ENCODE peak calls at places on chromosomes 5 and 9, in four cellular contexts. One of them, this sample, is unnamed. For H3K4me1, the result is how much of the 10 kb centered on the place peaks cover.

GRCh38 chr9:106376689-106377088 is 486.3 kb upstream of the ZNF462 start:
- DNase-seq in Peyer's patch: no peak
- DNase-seq in neuronal stem cell: no peak
- DNase-seq in prostate gland: no peak
- DNase-seq in this sample: no peak

GRCh38 chr9:136416427-136416826 is 6.0 kb downstream of the PMPCA start:
- DNase-seq in neuronal stem cell: no peak
- DNase-seq in Peyer's patch: no peak
- DNase-seq in prostate gland: no peak
- DNase-seq in this sample: no peak

GRCh38 chr5:142486581-142486980 is 161.8 kb upstream of the SPRY4 start:
- DNase-seq in neuronal stem cell: no peak
- DNase-seq in prostate gland: no peak
- DNase-seq in Peyer's patch: no peak
- DNase-seq in this sample: no peak

GRCh38 chr5:111748304-111748763 is 8.7 kb downstream of the NREP start:
- DNase-seq in neuronal stem cell: no peak
- DNase-seq in prostate gland: no peak
- DNase-seq in Peyer's patch: no peak
- DNase-seq in this sample: no peak

GRCh38 chr9:38036359-38037084 is 32.5 kb downstream of the SHB start:
- DNase-seq in neuronal stem cell: no peak
- DNase-seq in prostate gland: peak
- DNase-seq in Peyer's patch: no peak
- DNase-seq in this sample: no peak

GRCh38 chr9:82805027-82805426 is 257.9 kb downstream of the RASEF start:
- DNase-seq in neuronal stem cell: no peak
- DNase-seq in prostate gland: no peak
- DNase-seq in Peyer's patch: no peak
- DNase-seq in this sample: no peak

GRCh38 chr9:106771618-106772017 is 91.3 kb upstream of the ZNF462 start:
- DNase-seq in prostate gland: peak
- DNase-seq in Peyer's patch: no peak
- DNase-seq in neuronal stem cell: no peak
- DNase-seq in this sample: no peak

GRCh38 chr9:22010881-22011625 is 1.9 kb upstream of the CDKN2B start:
- DNase-seq in Peyer's patch: no peak
- DNase-seq in neuronal stem cell: no peak
- DNase-seq in prostate gland: no peak
- DNase-seq in this sample: no peak

GRCh38 chr5:20601678-20602100 is 613.7 kb upstream of the CDH18 start:
- DNase-seq in prostate gland: no peak
- DNase-seq in neuronal stem cell: no peak
- DNase-seq in Peyer's patch: no peak
- DNase-seq in this sample: no peak

GRCh38 chr5:135075621-135076585 is 41.9 kb upstream of the PITX1 start:
- DNase-seq in prostate gland: peak
- DNase-seq in Peyer's patch: peak
- DNase-seq in neuronal stem cell: no peak
- DNase-seq in this sample: no peak

GRCh38 chr9:114287001-114287762 is 35.7 kb upstream of the ORM1 start:
- DNase-seq in prostate gland: no peak
- DNase-seq in neuronal stem cell: no peak
- DNase-seq in Peyer's patch: peak
- DNase-seq in this sample: no peak

GRCh38 chr5:59506285-59506877 is 387.1 kb downstream of the PDE4D start:
- DNase-seq in prostate gland: no peak
- DNase-seq in neuronal stem cell: no peak
- DNase-seq in Peyer's patch: no peak
- DNase-seq in this sample: no peak

GRCh38 chr5:93596676-93597441 is 13.8 kb downstream of the NR2F1 start:
- DNase-seq in Peyer's patch: peak
- DNase-seq in prostate gland: no peak
- DNase-seq in neuronal stem cell: no peak
- DNase-seq in this sample: no peak

GRCh38 chr5:174945853-174946252 is 221.5 kb downstream of the MSX2 start:
- DNase-seq in prostate gland: no peak
- DNase-seq in neuronal stem cell: no peak
- DNase-seq in Peyer's patch: no peak
- DNase-seq in this sample: no peak

GRCh38 chr5:170070556-170071412 is 34.9 kb upstream of the FOXI1 start:
- DNase-seq in Peyer's patch: no peak
- DNase-seq in neuronal stem cell: peak
- DNase-seq in prostate gland: no peak
- DNase-seq in this sample: no peak

GRCh38 chr9:385818-386398 is 171.2 kb downstream of the DOCK8 start:
- DNase-seq in Peyer's patch: no peak
- DNase-seq in neuronal stem cell: peak
- DNase-seq in prostate gland: peak
- DNase-seq in this sample: peak

GRCh38 chr9:100268271-100268670 is 84.5 kb downstream of the TEX10 start:
- DNase-seq in prostate gland: no peak
- DNase-seq in Peyer's patch: no peak
- DNase-seq in neuronal stem cell: no peak
- DNase-seq in this sample: no peak

GRCh38 chr9:76608562-76609254 is 149.7 kb downstream of the GCNT1 start:
- DNase-seq in prostate gland: no peak
- DNase-seq in Peyer's patch: no peak
- DNase-seq in neuronal stem cell: no peak
- DNase-seq in this sample: no peak

GRCh38 chr5:178589180-178590140 is 733 bp downstream of the COL23A1 start:
- DNase-seq in Peyer's patch: no peak
- DNase-seq in neuronal stem cell: peak
- DNase-seq in prostate gland: no peak
- DNase-seq in this sample: no peak

GRCh38 chr5:67301285-67301904 is 104.8 kb upstream of the CD180 start:
- DNase-seq in prostate gland: no peak
- DNase-seq in neuronal stem cell: no peak
- DNase-seq in Peyer's patch: no peak
- DNase-seq in this sample: no peak

GRCh38 chr5:95936812-95937397 is 24.7 kb downstream of the ELL2 start:
- DNase-seq in prostate gland: no peak
- DNase-seq in Peyer's patch: no peak
- DNase-seq in neuronal stem cell: no peak
- DNase-seq in this sample: no peak

GRCh38 chr5:37712750-37713149 is 127.1 kb downstream of the GDNF start:
- DNase-seq in neuronal stem cell: no peak
- DNase-seq in Peyer's patch: no peak
- DNase-seq in prostate gland: no peak
- DNase-seq in this sample: no peak

GRCh38 chr9:87336407-87336806 is 161.3 kb upstream of the DAPK1 start:
- DNase-seq in Peyer's patch: no peak
- DNase-seq in neuronal stem cell: no peak
- DNase-seq in prostate gland: no peak
- DNase-seq in this sample: no peak

GRCh38 chr5:52786937-52787599 is 648 bp upstream of the ITGA1 start:
- DNase-seq in Peyer's patch: no peak
- DNase-seq in prostate gland: peak
- DNase-seq in neuronal stem cell: no peak
- DNase-seq in this sample: peak

GRCh38 chr9:133788819-133789733 is 50.9 kb upstream of the SARDH start:
- DNase-seq in Peyer's patch: peak
- DNase-seq in prostate gland: peak
- DNase-seq in neuronal stem cell: no peak
- DNase-seq in this sample: no peak

GRCh38 chr9:134839441-134840125 is 41.0 kb upstream of the FCN2 start:
- DNase-seq in neuronal stem cell: no peak
- DNase-seq in prostate gland: no peak
- DNase-seq in Peyer's patch: no peak
- DNase-seq in this sample: no peak

GRCh38 chr9:2497666-2498400 is 123.8 kb upstream of the VLDLR start:
- DNase-seq in Peyer's patch: no peak
- DNase-seq in neuronal stem cell: no peak
- DNase-seq in prostate gland: no peak
- DNase-seq in this sample: no peak

GRCh38 chr5:170132642-170133448 is 27.1 kb downstream of the FOXI1 start:
- DNase-seq in neuronal stem cell: peak
- DNase-seq in prostate gland: no peak
- DNase-seq in Peyer's patch: no peak
- DNase-seq in this sample: no peak

GRCh38 chr9:18330736-18331335 is 143.1 kb upstream of the ADAMTSL1 start:
- DNase-seq in neuronal stem cell: peak
- DNase-seq in Peyer's patch: no peak
- DNase-seq in prostate gland: no peak
- DNase-seq in this sample: no peak

GRCh38 chr9:37923121-37923795 is 19.3 kb upstream of the SLC25A51 start:
- DNase-seq in Peyer's patch: peak
- DNase-seq in prostate gland: no peak
- DNase-seq in neuronal stem cell: no peak
- DNase-seq in this sample: no peak

GRCh38 chr5:143131983-143132382 is 271.5 kb downstream of the NR3C1 start:
- DNase-seq in prostate gland: no peak
- DNase-seq in neuronal stem cell: no peak
- DNase-seq in Peyer's patch: no peak
- DNase-seq in this sample: no peak

GRCh38 chr5:146447734-146448380 is 724 bp downstream of the TCERG1 start:
- DNase-seq in neuronal stem cell: no peak
- DNase-seq in Peyer's patch: no peak
- DNase-seq in prostate gland: no peak
- DNase-seq in this sample: peak

GRCh38 chr5:168727547-168728120 is 148.5 kb upstream of the PANK3 start:
- DNase-seq in Peyer's patch: no peak
- DNase-seq in prostate gland: no peak
- DNase-seq in neuronal stem cell: no peak
- DNase-seq in this sample: no peak

GRCh38 chr5:178057839-178058238 is 55.5 kb upstream of the N4BP3 start:
- DNase-seq in prostate gland: no peak
- DNase-seq in Peyer's patch: no peak
- DNase-seq in neuronal stem cell: no peak
- DNase-seq in this sample: no peak

GRCh38 chr5:102911973-102912372 is 156.9 kb downstream of the PAM start:
- DNase-seq in Peyer's patch: no peak
- DNase-seq in prostate gland: no peak
- DNase-seq in neuronal stem cell: no peak
- DNase-seq in this sample: no peak

GRCh38 chr5:178778919-178779318 is 48.5 kb upstream of the ZNF354A start:
- DNase-seq in Peyer's patch: no peak
- DNase-seq in neuronal stem cell: no peak
- DNase-seq in prostate gland: no peak
- DNase-seq in this sample: no peak

GRCh38 chr5:40436535-40437237 is 243.0 kb upstream of the PTGER4 start:
- DNase-seq in neuronal stem cell: no peak
- DNase-seq in Peyer's patch: no peak
- DNase-seq in prostate gland: no peak
- DNase-seq in this sample: peak

GRCh38 chr9:123251741-123252140 is 16.6 kb downstream of the STRBP start:
- DNase-seq in prostate gland: no peak
- DNase-seq in neuronal stem cell: no peak
- DNase-seq in Peyer's patch: no peak
- DNase-seq in this sample: no peak

GRCh38 chr5:176737001-176737745 is 73.2 kb upstream of the UNC5A start:
- DNase-seq in neuronal stem cell: no peak
- DNase-seq in Peyer's patch: peak
- DNase-seq in prostate gland: no peak
- DNase-seq in this sample: no peak

GRCh38 chr5:159912033-159912800 is 4.1 kb upstream of the ADRA1B start:
- DNase-seq in Peyer's patch: no peak
- DNase-seq in neuronal stem cell: no peak
- DNase-seq in prostate gland: no peak
- DNase-seq in this sample: no peak
- H3K27ac ChIP-seq in Peyer's patch: no peak
- H3K27ac ChIP-seq in neuronal stem cell: no peak
- H3K27ac ChIP-seq in prostate gland: no peak
- H3K27ac ChIP-seq in this sample: no peak

DNA sequence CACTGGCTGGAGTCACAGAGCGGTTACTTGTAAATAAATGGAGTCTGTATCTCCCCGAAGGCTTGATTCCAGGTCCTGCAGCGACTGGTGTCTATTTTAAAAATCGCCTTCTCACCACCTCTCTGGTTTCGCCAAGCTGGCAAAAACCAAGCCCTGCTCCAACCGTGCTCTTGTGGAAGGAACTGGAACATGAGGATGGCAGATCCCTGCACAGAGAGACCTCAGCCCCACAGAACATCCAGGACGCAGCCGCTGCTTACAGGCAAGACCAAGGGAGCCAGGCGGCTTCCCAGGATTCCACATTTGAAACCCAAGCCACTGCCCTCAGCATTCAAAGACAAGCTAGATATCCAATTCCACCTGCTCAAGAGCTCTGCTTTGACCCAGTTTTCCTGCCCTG is 15.0 kb downstream of the SEMA4D start:
- DNase-seq in prostate gland: no peak
- DNase-seq in Peyer's patch: no peak
- DNase-seq in neuronal stem cell: no peak
- DNase-seq in this sample: no peak
- H3K4me1 ChIP-seq in prostate gland: under half
- H3K4me1 ChIP-seq in Peyer's patch: under half
- H3K4me1 ChIP-seq in neuronal stem cell: under half
- H3K4me1 ChIP-seq in this sample: half or more

DNA sequence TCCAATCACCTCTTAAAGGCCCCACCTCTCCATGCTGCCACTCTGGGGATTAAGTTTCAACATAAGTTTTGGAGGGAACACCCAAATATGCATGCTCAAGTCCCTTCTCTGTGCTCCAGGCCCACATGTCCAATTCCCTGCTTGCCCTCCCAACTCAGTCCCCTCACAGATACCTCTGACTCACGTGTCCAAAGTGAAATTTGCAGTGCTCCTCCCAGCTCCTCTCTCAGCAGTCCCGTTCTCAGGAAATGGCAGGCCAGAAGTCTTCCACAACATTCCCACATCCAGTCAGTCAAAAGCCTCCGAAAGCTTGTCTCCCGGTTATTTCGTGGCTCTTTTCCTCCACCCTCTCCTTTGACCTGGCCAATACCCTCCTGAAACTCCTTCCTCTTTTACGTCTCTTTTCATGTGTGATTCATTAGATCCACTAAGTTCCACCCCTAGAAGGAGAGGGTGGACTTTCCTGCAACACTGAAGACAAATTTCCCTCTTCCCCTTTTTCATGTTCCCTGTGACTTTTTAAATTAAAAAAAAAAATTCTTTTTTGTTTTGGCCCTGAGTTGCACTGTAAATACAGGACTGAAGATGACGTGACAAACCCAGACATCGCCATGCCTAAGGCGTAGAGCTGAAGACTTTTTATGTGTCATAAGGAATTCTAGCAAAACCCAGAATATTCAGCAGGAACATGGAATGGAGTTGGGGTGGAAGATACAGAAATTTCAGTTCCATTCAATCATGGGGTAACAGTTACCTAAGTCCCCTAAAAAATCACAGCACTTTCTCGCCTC is 12.8 kb upstream of the MGAT1 start:
- DNase-seq in Peyer's patch: no peak
- DNase-seq in neuronal stem cell: no peak
- DNase-seq in prostate gland: no peak
- DNase-seq in this sample: no peak
- H3K27ac ChIP-seq in Peyer's patch: no peak
- H3K27ac ChIP-seq in neuronal stem cell: no peak
- H3K27ac ChIP-seq in prostate gland: peak
- H3K27ac ChIP-seq in this sample: no peak

GRCh38 chr5:956941-957729 is 51.5 kb upstream of the NKD2 start:
- DNase-seq in neuronal stem cell: no peak
- DNase-seq in Peyer's patch: peak
- DNase-seq in prostate gland: no peak
- DNase-seq in this sample: peak
- H3K4me1 ChIP-seq in neuronal stem cell: under half
- H3K4me1 ChIP-seq in Peyer's patch: under half
- H3K4me1 ChIP-seq in prostate gland: under half
- H3K4me1 ChIP-seq in this sample: under half

GRCh38 chr5:157542282-157542966 is 33.2 kb downstream of the ADAM19 start:
- DNase-seq in neuronal stem cell: no peak
- DNase-seq in Peyer's patch: no peak
- DNase-seq in prostate gland: no peak
- DNase-seq in this sample: no peak
- H3K27ac ChIP-seq in neuronal stem cell: no peak
- H3K27ac ChIP-seq in Peyer's patch: peak
- H3K27ac ChIP-seq in prostate gland: peak
- H3K27ac ChIP-seq in this sample: peak

This sample was measured in CD4-positive, alpha-beta memory T cell.